ENCODE peak calls at places on chromosome 20, in six cellular contexts. B is RWPE2; T is CD8-positive, alpha-beta T cell; X is psoas muscle; G is heart right ventricle; U is hepatocyte. Y is an unnamed sample. For H3K36me3, the result is how much of the 10 kb centered on the place peaks cover.

GRCh38 chr20:40506567-40506966 is 182.5 kb downstream of the MAFB start:
- DNase-seq in U (peak), G (peak), B (peak), X (peak), T (no peak), Y (peak)

GRCh38 chr20:64133951-64134407 is 26.6 kb upstream of the NPBWR2 start:
- DNase-seq in B (peak), U (no peak), X (no peak), G (no peak), T (no peak), Y (no peak)

GRCh38 chr20:60143450-60143849 is 185.2 kb downstream of the CDH26 start:
- DNase-seq in T (no peak), B (no peak), G (no peak), U (no peak), X (no peak), Y (no peak)

GRCh38 chr20:21496452-21496851 is 17.4 kb downstream of the NKX2-2 start:
- DNase-seq in T (no peak), B (no peak), U (no peak), X (no peak), G (no peak), Y (no peak)

GRCh38 chr20:31708839-31709534 is 13.7 kb downstream of the BCL2L1 start:
- DNase-seq in U (peak), X (no peak), G (no peak), T (no peak), B (peak), Y (no peak)

GRCh38 chr20:2131366-2131765 is 29.7 kb downstream of the STK35 start:
- DNase-seq in B (no peak), X (no peak), T (no peak), U (no peak), G (no peak), Y (no peak)

GRCh38 chr20:16434087-16434664 is 139.1 kb downstream of the KIF16B start:
- DNase-seq in G (peak), U (peak), X (peak), B (no peak), T (peak), Y (peak)

GRCh38 chr20:39993737-39994136 is 695.3 kb downstream of the MAFB start:
- DNase-seq in X (no peak), G (peak), T (no peak), U (no peak), B (no peak), Y (peak)

GRCh38 chr20:6994452-6994851 is 227.0 kb downstream of the BMP2 start:
- DNase-seq in B (peak), T (no peak), X (no peak), G (no peak), U (peak), Y (no peak)

GRCh38 chr20:37958856-37959255 is 55.9 kb downstream of the VSTM2L start:
- DNase-seq in B (peak), T (peak), X (no peak), U (no peak), G (no peak), Y (no peak)

GRCh38 chr20:63735859-63736718 is at the start of gene LIME1:
- DNase-seq in X (peak), G (no peak), T (peak), U (peak), B (peak), Y (no peak)

GRCh38 chr20:40633123-40633850 is 55.7 kb downstream of the MAFB start:
- DNase-seq in B (peak), G (no peak), X (no peak), T (no peak), U (no peak), Y (no peak)

GRCh38 chr20:2273634-2274302 is 22.0 kb upstream of the TGM3 start:
- DNase-seq in G (no peak), B (no peak), X (no peak), U (no peak), T (no peak), Y (no peak)

GRCh38 chr20:57709823-57710799 is at the start of gene PMEPA1:
- DNase-seq in B (peak), U (peak), G (peak), T (peak), X (peak), Y (peak)

GRCh38 chr20:18288748-18289705 is 700 bp downstream of the ZNF133 start:
- DNase-seq in B (no peak), T (no peak), G (no peak), U (peak), X (peak), Y (peak)

GRCh38 chr20:1301031-1301529 is 27.9 kb downstream of the SDCBP2 start:
- DNase-seq in B (no peak), G (no peak), U (no peak), T (peak), X (peak), Y (no peak)

GRCh38 chr20:49811825-49812462 is 684 bp upstream of the SLC9A8 start:
- DNase-seq in G (no peak), B (peak), T (no peak), X (no peak), U (peak), Y (peak)

GRCh38 chr20:46135856-46136633 is 17.9 kb downstream of the CD40 start:
- DNase-seq in U (no peak), X (no peak), T (no peak), B (peak), G (no peak), Y (no peak)

GRCh38 chr20:44005661-44006060 is 91.0 kb downstream of the TOX2 start:
- DNase-seq in G (no peak), T (no peak), B (no peak), X (no peak), U (no peak), Y (no peak)

DNA sequence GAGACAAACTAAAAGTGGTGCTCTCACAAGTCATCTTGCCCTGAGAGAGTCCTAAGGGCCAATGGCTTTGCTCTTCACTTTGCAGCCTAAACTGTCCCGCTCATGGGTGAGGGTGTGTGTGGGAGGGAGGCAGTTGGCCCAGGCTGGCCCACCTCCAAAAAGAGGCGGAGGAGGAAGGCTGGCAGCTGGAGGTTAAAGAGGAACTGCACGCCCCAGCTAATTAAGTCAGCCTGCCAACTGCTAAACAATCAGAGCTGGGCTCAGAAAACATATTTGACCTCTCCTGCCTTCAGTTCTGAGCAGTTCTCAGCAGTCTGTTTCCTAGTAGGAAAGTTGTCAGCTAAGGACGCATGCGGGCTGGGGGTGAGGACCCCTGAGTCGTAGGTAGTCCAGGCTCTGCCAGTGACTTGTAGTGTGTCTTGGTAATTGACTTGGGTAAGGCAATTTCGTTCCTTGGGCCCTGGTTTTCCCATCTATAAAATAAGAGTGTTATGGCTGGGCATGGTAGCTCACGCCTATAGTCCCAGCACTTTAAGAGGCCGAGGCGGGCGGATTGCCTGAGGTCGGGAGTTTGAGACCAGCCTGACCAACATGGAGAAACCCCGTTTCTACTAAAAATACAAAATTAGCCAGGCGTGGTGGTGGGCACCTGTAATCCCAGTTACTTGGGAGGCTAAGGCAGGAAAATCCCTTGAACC is 17.0 kb downstream of the GSS start:
- DNase-seq in U (no peak), B (peak), G (peak), X (peak), T (no peak), Y (peak)
- H3K36me3 ChIP-seq in U (under half), B (half or more), G (half or more), X (under half), T (under half), Y (under half)

GRCh38 chr20:56429496-56429895 is 17.4 kb downstream of the CASS4 start:
- DNase-seq in B (no peak), X (no peak), G (no peak), U (no peak), T (peak), Y (no peak)

GRCh38 chr20:56430957-56431356 is 18.9 kb downstream of the CASS4 start:
- DNase-seq in G (no peak), B (no peak), U (no peak), X (no peak), T (no peak), Y (no peak)

GRCh38 chr20:56428881-56429280 is 16.8 kb downstream of the CASS4 start:
- DNase-seq in U (no peak), B (no peak), G (no peak), T (peak), X (no peak), Y (no peak)

GRCh38 chr20:56430471-56430870 is 18.4 kb downstream of the CASS4 start:
- DNase-seq in T (peak), G (no peak), X (no peak), B (peak), U (no peak), Y (no peak)

DNA sequence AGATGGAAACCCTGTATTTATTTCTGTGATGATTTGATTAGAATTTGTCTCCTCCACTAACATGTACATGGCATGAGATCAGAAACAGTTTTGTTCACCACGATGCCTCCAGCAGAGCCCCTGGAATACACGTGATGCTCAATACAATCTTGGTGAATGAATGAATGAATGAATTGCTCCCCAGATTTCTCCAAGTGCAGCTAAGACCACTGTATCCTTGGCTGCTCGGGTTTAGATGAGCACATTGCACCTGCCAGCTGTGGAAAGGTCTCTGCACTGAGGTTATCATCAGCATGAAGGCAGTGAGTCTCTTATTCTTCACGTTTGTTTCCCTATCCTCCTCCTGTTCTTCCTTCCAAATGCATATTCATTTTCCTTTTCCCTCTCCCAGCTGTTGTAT is 17.9 kb downstream of the CASS4 start:
- DNase-seq in B (no peak), U (no peak), G (no peak), X (no peak), T (peak), Y (no peak)
- H3K27ac ChIP-seq in B (no peak), U (no peak), G (no peak), X (no peak), T (peak), Y (no peak)

GRCh38 chr20:24968278-24968677 is 19.2 kb downstream of the CST7 start:
- DNase-seq in B (peak), U (no peak), X (no peak), G (no peak), T (no peak), Y (no peak)

GRCh38 chr20:24971702-24972101 is 20.8 kb downstream of the APMAP start:
- DNase-seq in U (no peak), T (no peak), B (no peak), X (no peak), G (no peak), Y (no peak)

GRCh38 chr20:24969203-24970029 is 20.3 kb downstream of the CST7 start:
- DNase-seq in B (no peak), X (no peak), T (no peak), U (no peak), G (no peak), Y (no peak)

GRCh38 chr20:24970743-24971142 is 21.7 kb downstream of the CST7 start:
- DNase-seq in T (no peak), B (no peak), G (no peak), U (no peak), X (no peak), Y (no peak)

DNA sequence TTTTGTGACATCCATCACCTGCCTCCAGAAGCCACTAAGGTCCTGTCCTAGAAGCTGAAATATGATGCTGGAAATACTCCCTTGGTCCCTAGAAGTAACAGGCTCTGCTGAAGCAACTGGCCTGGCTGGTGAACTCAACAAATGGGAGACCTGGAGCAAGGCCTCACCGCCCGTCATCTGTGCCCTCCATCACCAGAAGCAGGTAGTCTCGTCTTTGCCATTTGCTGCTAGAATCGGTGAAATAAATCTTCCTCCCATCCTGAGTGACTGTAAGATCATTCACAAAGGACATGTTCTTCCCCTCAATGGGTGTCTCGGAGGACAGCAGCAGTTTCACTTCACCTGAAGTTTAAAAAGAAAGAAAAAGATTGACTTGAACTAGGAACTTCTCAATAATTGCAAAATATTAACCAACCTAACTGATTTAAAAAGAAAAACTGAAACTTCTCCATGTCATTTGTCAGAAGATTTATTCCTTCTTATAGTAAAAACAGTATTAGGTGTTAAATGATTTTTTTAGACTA is 21.0 kb downstream of the CST7 start:
- DNase-seq in T (no peak), G (no peak), X (no peak), U (no peak), B (no peak), Y (no peak)
- H3K36me3 ChIP-seq in T (half or more), G (half or more), X (under half), U (under half), B (under half), Y (under half)

GRCh38 chr20:53149652-53150205 is 177.6 kb downstream of the TSHZ2 start:
- DNase-seq in G (no peak), U (peak), X (no peak), T (no peak), B (no peak), Y (no peak)

GRCh38 chr20:53149184-53149651 is 177.1 kb downstream of the TSHZ2 start:
- DNase-seq in T (no peak), U (no peak), B (no peak), G (no peak), X (no peak), Y (no peak)

GRCh38 chr20:53154540-53154939 is 182.4 kb downstream of the TSHZ2 start:
- DNase-seq in U (no peak), G (no peak), T (no peak), B (no peak), X (no peak), Y (no peak)

GRCh38 chr20:53150532-53150931 is 178.4 kb downstream of the TSHZ2 start:
- DNase-seq in X (no peak), T (no peak), B (no peak), G (no peak), U (no peak), Y (no peak)

DNA sequence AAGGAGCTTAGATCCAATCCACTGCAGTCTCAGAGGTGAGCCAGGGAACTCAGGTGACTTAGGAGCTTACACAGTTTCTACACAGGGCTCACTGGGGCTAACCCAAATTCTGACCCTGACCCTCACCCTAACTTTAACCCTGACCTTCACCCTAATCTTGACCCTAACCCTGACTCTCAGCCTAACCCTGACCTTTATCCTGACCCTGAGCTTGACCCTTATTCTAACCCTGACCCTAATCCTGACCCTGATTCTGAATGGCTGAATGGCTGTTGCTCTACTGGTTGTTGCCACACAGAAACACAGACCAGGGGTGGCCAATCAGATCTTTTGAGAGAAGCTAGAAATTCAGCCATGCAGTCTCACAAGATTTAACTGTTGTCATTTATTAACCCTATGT is 180.1 kb downstream of the TSHZ2 start:
- DNase-seq in U (no peak), B (no peak), X (no peak), G (no peak), T (no peak), Y (no peak)
- H3K27ac ChIP-seq in U (no peak), B (no peak), X (no peak), G (no peak), T (no peak), Y (no peak)

GRCh38 chr20:34294563-34294962 is 8.6 kb downstream of the AHCY start:
- DNase-seq in U (no peak), T (no peak), B (no peak), G (no peak), X (no peak), Y (no peak)

GRCh38 chr20:34295284-34295683 is 7.9 kb downstream of the AHCY start:
- DNase-seq in B (no peak), G (no peak), U (no peak), X (no peak), T (no peak), Y (no peak)

GRCh38 chr20:34293119-34293518 is 10.0 kb downstream of the AHCY start:
- DNase-seq in G (no peak), B (no peak), T (no peak), X (no peak), U (no peak), Y (no peak)

GRCh38 chr20:34293589-34293988 is 9.6 kb downstream of the AHCY start:
- DNase-seq in G (no peak), X (no peak), T (no peak), B (no peak), U (no peak), Y (no peak)

DNA sequence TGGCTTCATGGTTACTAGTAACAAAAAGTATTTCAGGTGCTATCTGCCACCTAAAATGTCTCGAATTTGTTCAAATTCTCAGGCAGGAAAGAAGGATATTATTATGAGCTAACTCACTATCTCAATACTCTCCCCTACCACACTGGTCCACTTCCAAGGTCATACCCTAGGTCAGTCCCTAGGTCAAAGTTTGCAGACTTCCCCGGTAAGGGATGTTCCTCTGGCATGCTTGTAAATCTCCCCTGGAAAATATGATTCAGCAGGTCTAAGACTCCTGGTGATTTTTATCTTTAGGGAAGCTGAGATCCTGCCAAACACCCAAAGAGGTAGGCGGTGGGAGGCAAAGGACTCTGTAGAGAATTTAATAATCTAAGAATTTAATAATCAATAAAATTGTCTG is 6.7 kb downstream of the AHCY start:
- DNase-seq in X (no peak), T (no peak), B (no peak), G (no peak), U (no peak), Y (no peak)
- H3K36me3 ChIP-seq in X (under half), T (under half), B (half or more), G (under half), U (under half), Y (under half)

GRCh38 chr20:53940883-53941546 is 129.4 kb downstream of the BCAS1 start:
- DNase-seq in B (no peak), G (peak), X (no peak), T (no peak), U (no peak), Y (peak)

GRCh38 chr20:53942973-53943372 is 127.4 kb downstream of the BCAS1 start:
- DNase-seq in X (no peak), G (no peak), T (no peak), B (no peak), U (no peak), Y (no peak)

GRCh38 chr20:53942121-53942816 is 128.1 kb downstream of the BCAS1 start:
- DNase-seq in B (no peak), U (no peak), X (no peak), T (no peak), G (no peak), Y (peak)

GRCh38 chr20:53940356-53940694 is 130.1 kb downstream of the BCAS1 start:
- DNase-seq in T (no peak), X (no peak), B (no peak), U (no peak), G (no peak), Y (peak)

DNA sequence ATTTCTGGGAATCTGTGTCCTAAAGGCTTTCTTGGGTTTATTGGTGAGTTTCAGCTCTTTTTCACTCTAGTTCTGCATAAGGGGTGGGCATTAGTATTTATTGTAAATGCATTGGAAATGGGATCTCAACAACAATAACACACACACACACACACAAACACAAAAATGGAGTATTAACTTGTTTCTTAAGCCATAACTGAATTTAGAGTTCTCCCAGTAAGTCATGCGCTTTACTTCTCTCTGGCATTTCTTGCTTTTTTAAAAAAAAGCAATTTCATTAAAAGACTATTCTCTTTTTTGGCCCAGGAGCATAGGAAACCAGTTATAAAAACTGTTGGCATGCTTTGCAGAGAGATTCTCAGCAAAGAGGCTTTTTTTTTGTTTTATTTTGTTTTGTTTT is 128.7 kb downstream of the BCAS1 start:
- DNase-seq in U (no peak), B (no peak), T (no peak), X (no peak), G (no peak), Y (no peak)
- H3K27ac ChIP-seq in U (peak), B (no peak), T (no peak), X (peak), G (no peak), Y (no peak)

DNA sequence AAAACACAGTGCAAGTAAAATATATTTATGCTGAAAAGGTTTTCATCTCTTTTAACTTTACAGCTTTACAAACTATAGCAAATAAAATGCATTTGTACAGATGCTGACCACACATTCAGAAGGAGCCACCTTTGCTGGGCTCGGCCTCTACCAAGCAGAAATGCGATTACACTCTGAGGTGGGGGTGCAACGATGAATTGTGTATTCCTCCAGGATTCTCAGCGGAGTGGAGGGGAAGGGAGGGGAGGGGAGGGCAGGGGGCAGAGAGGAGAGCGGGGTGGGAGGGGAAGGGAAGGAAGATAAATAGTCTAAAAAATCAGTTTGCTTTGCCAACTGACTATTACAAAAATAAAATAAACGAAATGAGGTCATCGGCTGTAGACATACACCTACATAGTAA is 90.3 kb downstream of the TAF4 start:
- DNase-seq in U (no peak), G (no peak), T (no peak), B (peak), X (no peak), Y (no peak)
- H3K36me3 ChIP-seq in U (under half), G (half or more), T (under half), B (under half), X (under half), Y (under half)